ENCODE peak calls at places on chromosome 10, in seven cellular contexts. One of them, this sample, is unnamed.

GRCh38 chr10:58856508-58857240 is 319.8 kb upstream of the PHYHIPL start:
- DNase-seq in IMR-90: peak; percentile 96
- DNase-seq in H1: no peak
- DNase-seq in trophoblast cell: peak; percentile 77
- DNase-seq in H9: peak; percentile 34
- DNase-seq in mesendoderm: peak; percentile 91
- DNase-seq in mesenchymal stem cell: peak; percentile 80
- DNase-seq in this sample: no peak

GRCh38 chr10:44990965-44991364 is 9.8 kb upstream of the ZNF22 start:
- DNase-seq in H1: no peak
- DNase-seq in H9: peak; percentile 20
- DNase-seq in mesendoderm: no peak
- DNase-seq in mesenchymal stem cell: no peak
- DNase-seq in trophoblast cell: no peak
- DNase-seq in IMR-90: no peak
- DNase-seq in this sample: no peak

GRCh38 chr10:85921789-85922188 is 444.8 kb downstream of the GRID1 start:
- DNase-seq in trophoblast cell: no peak
- DNase-seq in H9: no peak
- DNase-seq in mesendoderm: no peak
- DNase-seq in H1: no peak
- DNase-seq in IMR-90: no peak
- DNase-seq in mesenchymal stem cell: no peak
- DNase-seq in this sample: no peak

GRCh38 chr10:102384606-102385429 is 10.7 kb upstream of the NFKB2 start:
- DNase-seq in H1: no peak
- DNase-seq in trophoblast cell: peak; percentile 50
- DNase-seq in mesenchymal stem cell: peak; percentile 62
- DNase-seq in IMR-90: peak; percentile 40
- DNase-seq in H9: no peak
- DNase-seq in mesendoderm: no peak
- DNase-seq in this sample: no peak

GRCh38 chr10:5078781-5079180 is 15.4 kb upstream of the AKR1C3 start:
- DNase-seq in H9: no peak
- DNase-seq in trophoblast cell: no peak
- DNase-seq in IMR-90: no peak
- DNase-seq in mesendoderm: peak; percentile 50
- DNase-seq in mesenchymal stem cell: no peak
- DNase-seq in H1: no peak
- DNase-seq in this sample: no peak

GRCh38 chr10:75335983-75336382 is 65.6 kb downstream of the ZNF503 start:
- DNase-seq in trophoblast cell: no peak
- DNase-seq in H9: no peak
- DNase-seq in mesenchymal stem cell: no peak
- DNase-seq in IMR-90: no peak
- DNase-seq in H1: no peak
- DNase-seq in mesendoderm: no peak
- DNase-seq in this sample: no peak

GRCh38 chr10:126059101-126059826 is 162.9 kb downstream of the FANK1 start:
- DNase-seq in mesenchymal stem cell: peak; percentile 92
- DNase-seq in IMR-90: peak; percentile 93
- DNase-seq in H9: no peak
- DNase-seq in trophoblast cell: no peak
- DNase-seq in H1: no peak
- DNase-seq in mesendoderm: no peak
- DNase-seq in this sample: no peak

GRCh38 chr10:21396889-21397288 is 128.6 kb downstream of the SKIDA1 start:
- DNase-seq in mesendoderm: no peak
- DNase-seq in H1: no peak
- DNase-seq in IMR-90: peak; percentile 47
- DNase-seq in mesenchymal stem cell: peak; percentile 17
- DNase-seq in trophoblast cell: no peak
- DNase-seq in H9: no peak
- DNase-seq in this sample: no peak

GRCh38 chr10:7291487-7292113 is 119.2 kb downstream of the SFMBT2 start:
- DNase-seq in H9: no peak
- DNase-seq in trophoblast cell: no peak
- DNase-seq in H1: no peak
- DNase-seq in mesendoderm: no peak
- DNase-seq in mesenchymal stem cell: no peak
- DNase-seq in IMR-90: no peak
- DNase-seq in this sample: no peak

GRCh38 chr10:77152256-77152655 is 485.4 kb downstream of the KCNMA1 start:
- DNase-seq in mesendoderm: no peak
- DNase-seq in H9: no peak
- DNase-seq in mesenchymal stem cell: no peak
- DNase-seq in IMR-90: no peak
- DNase-seq in trophoblast cell: no peak
- DNase-seq in H1: no peak
- DNase-seq in this sample: no peak
- H3K18ac ChIP-seq in mesendoderm: no peak overlapping the region
- H3K18ac ChIP-seq in H9: no peak overlapping the region
- H3K18ac ChIP-seq in mesenchymal stem cell: no peak overlapping the region
- H3K18ac ChIP-seq in IMR-90: no peak overlapping the region
- H3K18ac ChIP-seq in trophoblast cell: no peak overlapping the region
- H3K18ac ChIP-seq in H1: no peak overlapping the region
- H3K18ac ChIP-seq in this sample: no peak overlapping the region

GRCh38 chr10:70714245-70714644 is 41.9 kb downstream of the ADAMTS14 start:
- DNase-seq in H9: no peak
- DNase-seq in H1: no peak
- DNase-seq in trophoblast cell: no peak
- DNase-seq in mesendoderm: no peak
- DNase-seq in IMR-90: no peak
- DNase-seq in mesenchymal stem cell: no peak
- DNase-seq in this sample: no peak
- H3K18ac ChIP-seq in H9: no peak overlapping the region
- H3K18ac ChIP-seq in H1: no peak overlapping the region
- H3K18ac ChIP-seq in trophoblast cell: no peak overlapping the region
- H3K18ac ChIP-seq in mesendoderm: no peak overlapping the region
- H3K18ac ChIP-seq in IMR-90: no peak overlapping the region
- H3K18ac ChIP-seq in mesenchymal stem cell: no peak overlapping the region
- H3K18ac ChIP-seq in this sample: no peak overlapping the region

GRCh38 chr10:117366741-117367140 is 8.5 kb downstream of the PDZD8 start:
- DNase-seq in mesendoderm: no peak
- DNase-seq in H9: no peak
- DNase-seq in H1: no peak
- DNase-seq in trophoblast cell: no peak
- DNase-seq in IMR-90: no peak
- DNase-seq in mesenchymal stem cell: no peak
- DNase-seq in this sample: no peak
- H3K18ac ChIP-seq in mesendoderm: no peak overlapping the region
- H3K18ac ChIP-seq in H9: no peak overlapping the region
- H3K18ac ChIP-seq in H1: no peak overlapping the region
- H3K18ac ChIP-seq in trophoblast cell: no peak overlapping the region
- H3K18ac ChIP-seq in IMR-90: no peak overlapping the region
- H3K18ac ChIP-seq in mesenchymal stem cell: no peak overlapping the region
- H3K18ac ChIP-seq in this sample: no peak overlapping the region

DNA sequence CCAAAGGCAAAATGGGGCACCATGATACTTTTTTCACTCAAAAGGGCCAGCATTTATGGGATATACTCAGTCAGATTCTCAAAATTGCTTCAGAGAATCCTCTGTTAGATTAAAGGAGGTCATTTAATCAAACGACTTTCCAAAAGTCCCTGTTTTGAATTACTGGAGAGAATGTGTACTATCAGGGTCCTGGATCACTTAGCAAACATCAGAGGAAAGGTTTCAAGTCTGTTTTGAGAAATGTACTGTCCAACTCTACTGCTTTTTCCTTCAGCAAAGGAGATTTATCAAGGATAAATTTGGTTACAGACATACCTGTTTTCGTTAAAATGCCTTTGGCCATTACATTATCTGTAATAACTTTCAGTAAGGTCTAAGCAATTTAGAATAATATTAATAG is 340.9 kb downstream of the GFRA1 start:
- DNase-seq in trophoblast cell: no peak
- DNase-seq in H9: no peak
- DNase-seq in IMR-90: no peak
- DNase-seq in mesenchymal stem cell: no peak
- DNase-seq in mesendoderm: no peak
- DNase-seq in H1: no peak
- DNase-seq in this sample: no peak
- H3K18ac ChIP-seq in trophoblast cell: no peak overlapping the region
- H3K18ac ChIP-seq in H9: no peak overlapping the region
- H3K18ac ChIP-seq in IMR-90: no peak overlapping the region
- H3K18ac ChIP-seq in mesenchymal stem cell: no peak overlapping the region
- H3K18ac ChIP-seq in mesendoderm: no peak overlapping the region
- H3K18ac ChIP-seq in H1: no peak overlapping the region
- H3K18ac ChIP-seq in this sample: no peak overlapping the region

DNA sequence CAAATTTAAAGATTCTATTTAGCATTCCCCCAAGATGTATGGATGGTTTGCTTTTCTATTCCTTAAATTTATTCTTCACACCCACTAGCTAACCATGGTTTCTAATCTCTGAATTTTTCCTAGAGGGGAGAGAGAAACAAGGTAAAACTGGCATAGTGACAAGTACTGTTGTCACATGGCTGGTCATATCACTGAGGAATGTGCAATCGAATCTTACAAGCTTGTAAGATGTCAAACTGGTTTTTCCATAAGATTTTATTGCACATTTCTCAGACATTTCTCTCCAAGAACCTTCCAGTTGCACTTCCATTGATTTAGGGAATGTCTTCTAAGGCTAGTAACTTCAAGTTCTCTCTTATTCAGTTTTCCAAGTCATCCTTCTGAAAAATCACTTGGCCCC is 89.8 kb downstream of the MBL2 start:
- DNase-seq in H1: no peak
- DNase-seq in mesenchymal stem cell: no peak
- DNase-seq in IMR-90: no peak
- DNase-seq in H9: no peak
- DNase-seq in trophoblast cell: peak; percentile 92
- DNase-seq in mesendoderm: no peak
- DNase-seq in this sample: no peak
- H3K18ac ChIP-seq in H1: no peak overlapping the region
- H3K18ac ChIP-seq in mesenchymal stem cell: no peak overlapping the region
- H3K18ac ChIP-seq in IMR-90: no peak overlapping the region
- H3K18ac ChIP-seq in H9: no peak overlapping the region
- H3K18ac ChIP-seq in trophoblast cell: no peak overlapping the region
- H3K18ac ChIP-seq in mesendoderm: no peak overlapping the region
- H3K18ac ChIP-seq in this sample: no peak overlapping the region

GRCh38 chr10:48760983-48761382 is 76.3 kb downstream of the WDFY4 start:
- DNase-seq in mesenchymal stem cell: no peak
- DNase-seq in IMR-90: no peak
- DNase-seq in mesendoderm: no peak
- DNase-seq in H9: no peak
- DNase-seq in H1: no peak
- DNase-seq in trophoblast cell: no peak
- DNase-seq in this sample: no peak
- H3K18ac ChIP-seq in mesenchymal stem cell: no peak overlapping the region
- H3K18ac ChIP-seq in IMR-90: no peak overlapping the region
- H3K18ac ChIP-seq in mesendoderm: no peak overlapping the region
- H3K18ac ChIP-seq in H9: no peak overlapping the region
- H3K18ac ChIP-seq in H1: no peak overlapping the region
- H3K18ac ChIP-seq in trophoblast cell: no peak overlapping the region
- H3K18ac ChIP-seq in this sample: no peak overlapping the region

GRCh38 chr10:46546591-46547330 is 9.7 kb downstream of the GPRIN2 start:
- DNase-seq in IMR-90: no peak
- DNase-seq in trophoblast cell: no peak
- DNase-seq in mesendoderm: no peak
- DNase-seq in H1: peak; percentile 52
- DNase-seq in mesenchymal stem cell: no peak
- DNase-seq in H9: peak; percentile 29
- DNase-seq in this sample: no peak
- H3K18ac ChIP-seq in IMR-90: no peak overlapping the region
- H3K18ac ChIP-seq in trophoblast cell: no peak overlapping the region
- H3K18ac ChIP-seq in mesendoderm: no peak overlapping the region
- H3K18ac ChIP-seq in H1: no peak overlapping the region
- H3K18ac ChIP-seq in mesenchymal stem cell: no peak overlapping the region
- H3K18ac ChIP-seq in H9: no peak overlapping the region
- H3K18ac ChIP-seq in this sample: peak overlapping the region; percentile 6

GRCh38 chr10:12908773-12909172 is 92.7 kb downstream of the CCDC3 start:
- DNase-seq in mesendoderm: no peak
- DNase-seq in trophoblast cell: no peak
- DNase-seq in H1: peak; percentile 4
- DNase-seq in mesenchymal stem cell: no peak
- DNase-seq in IMR-90: no peak
- DNase-seq in H9: no peak
- DNase-seq in this sample: no peak

GRCh38 chr10:12909182-12909835 is 92.2 kb downstream of the CCDC3 start:
- DNase-seq in IMR-90: no peak
- DNase-seq in mesenchymal stem cell: no peak
- DNase-seq in H9: no peak
- DNase-seq in mesendoderm: no peak
- DNase-seq in H1: peak; percentile 29
- DNase-seq in trophoblast cell: no peak
- DNase-seq in this sample: no peak

GRCh38 chr10:12911795-12912194 is 89.7 kb downstream of the CCDC3 start:
- DNase-seq in H9: no peak
- DNase-seq in trophoblast cell: no peak
- DNase-seq in mesendoderm: no peak
- DNase-seq in mesenchymal stem cell: no peak
- DNase-seq in IMR-90: no peak
- DNase-seq in H1: no peak
- DNase-seq in this sample: no peak

GRCh38 chr10:12909836-12910185 is 91.7 kb downstream of the CCDC3 start:
- DNase-seq in H9: no peak
- DNase-seq in mesendoderm: no peak
- DNase-seq in IMR-90: peak; percentile 22
- DNase-seq in H1: peak; percentile 23
- DNase-seq in trophoblast cell: no peak
- DNase-seq in mesenchymal stem cell: peak; percentile 37
- DNase-seq in this sample: no peak

DNA sequence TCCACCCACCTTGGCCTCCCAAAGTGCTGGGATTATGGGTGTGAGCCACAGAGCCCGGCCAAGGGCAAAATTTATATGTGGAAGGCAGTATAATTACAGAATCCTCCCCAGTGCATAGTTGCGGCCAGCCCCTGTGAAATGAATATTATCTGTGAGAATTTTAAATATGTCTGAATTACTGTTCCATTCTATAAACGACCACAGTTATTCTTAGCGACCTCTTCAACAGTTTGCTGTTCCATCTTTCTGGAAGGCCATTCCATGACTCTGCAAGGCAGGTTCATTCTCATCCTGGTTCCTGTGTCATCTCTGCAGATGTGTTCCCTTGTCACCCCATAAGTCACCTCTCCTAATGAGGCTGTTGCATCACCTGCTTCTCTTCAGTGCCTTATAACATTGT is 90.7 kb downstream of the CCDC3 start:
- DNase-seq in trophoblast cell: no peak
- DNase-seq in mesendoderm: no peak
- DNase-seq in IMR-90: no peak
- DNase-seq in H9: no peak
- DNase-seq in H1: peak; percentile 8
- DNase-seq in mesenchymal stem cell: no peak
- DNase-seq in this sample: no peak
- H3K18ac ChIP-seq in trophoblast cell: no peak overlapping the region
- H3K18ac ChIP-seq in mesendoderm: no peak overlapping the region
- H3K18ac ChIP-seq in IMR-90: no peak overlapping the region
- H3K18ac ChIP-seq in H9: no peak overlapping the region
- H3K18ac ChIP-seq in H1: no peak overlapping the region
- H3K18ac ChIP-seq in mesenchymal stem cell: no peak overlapping the region
- H3K18ac ChIP-seq in this sample: no peak overlapping the region

This sample was measured in neuronal stem cell.